ENCODE peak calls at places on chromosomes 11 and 22, in nine cellular contexts. A is fibroblast of mammary gland, F is lower lobe of right lung, U is SK-N-SH, R is AG04450, M is gastrocnemius medialis, S is fibroblast of lung, J is IMR-90, I is spleen. Y is an unnamed sample.

GRCh38 chr22:40210814-40211213 is 33.1 kb downstream of the TNRC6B start:
- DNase-seq in A (no peak), F (no peak), S (no peak), R (no peak), J (no peak), U (no peak), I (no peak), M (no peak), Y (no peak)

GRCh38 chr11:93244018-93244417 is 46.2 kb upstream of the SLC36A4 start:
- DNase-seq in J (no peak), M (no peak), S (no peak), A (no peak), F (no peak), I (no peak), R (no peak), U (no peak), Y (no peak)

GRCh38 chr22:27435839-27436581 is 365.5 kb downstream of the MN1 start:
- DNase-seq in A (peak; percentile 64), M (no peak), R (peak; percentile 36), F (no peak), S (peak; percentile 84), J (peak; percentile 65), I (no peak), U (peak; percentile 78), Y (peak; percentile 40)

GRCh38 chr22:49321477-49322055 is 506.1 kb downstream of the BRD1 start:
- DNase-seq in S (no peak), M (no peak), R (no peak), J (no peak), I (peak; percentile 54), A (no peak), U (peak; percentile 39), F (peak; percentile 37), Y (no peak)

GRCh38 chr22:22945195-22945594 is 57.6 kb downstream of the IGLL5 start:
- DNase-seq in A (no peak), R (no peak), F (no peak), U (no peak), S (no peak), J (no peak), I (no peak), M (no peak), Y (no peak)

GRCh38 chr11:19660076-19660475 is 52.6 kb upstream of the NAV2 start:
- DNase-seq in S (peak; percentile 81), F (no peak), A (peak; percentile 83), J (peak; percentile 85), U (no peak), I (no peak), R (no peak), M (peak; percentile 62), Y (no peak)

GRCh38 chr11:83278351-83278750 is 7.8 kb downstream of the CCDC90B start:
- DNase-seq in R (no peak), M (no peak), F (no peak), S (peak; percentile 78), J (peak; percentile 65), U (no peak), I (no peak), A (peak; percentile 28), Y (no peak)

GRCh38 chr11:128324531-128325141 is 262.7 kb downstream of the ETS1 start:
- DNase-seq in F (no peak), S (no peak), R (no peak), I (peak; percentile 80), U (no peak), A (no peak), M (peak; percentile 20), J (no peak), Y (no peak)

GRCh38 chr11:113862430-113862829 is 12.9 kb downstream of the USP28 start:
- DNase-seq in S (peak; percentile 59), J (peak; percentile 71), R (no peak), I (no peak), A (peak; percentile 34), M (no peak), U (no peak), F (no peak), Y (no peak)

GRCh38 chr11:126862664-126863247 is 137.8 kb downstream of the KIRREL3 start:
- DNase-seq in A (no peak), J (no peak), S (peak; percentile 15), M (no peak), U (no peak), R (no peak), I (no peak), F (no peak), Y (no peak)

DNA sequence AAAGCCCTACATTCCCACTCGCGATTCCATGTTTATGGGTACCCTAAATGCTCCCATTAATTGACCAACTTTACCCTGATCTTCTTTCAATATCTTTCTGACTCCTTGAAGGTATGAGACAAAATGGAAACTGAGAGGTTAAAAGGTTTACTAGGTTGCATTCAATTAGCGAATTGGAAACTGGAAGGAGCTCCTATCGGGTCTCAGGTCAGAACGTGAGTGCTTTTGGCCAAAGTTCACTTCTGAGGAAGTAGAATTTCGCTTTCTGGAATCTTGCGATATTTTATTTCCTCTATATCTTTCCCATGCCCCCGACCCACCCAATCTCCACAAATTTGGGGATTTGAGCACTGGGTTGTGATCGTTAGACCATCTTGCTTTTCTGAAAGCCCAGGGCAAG is 2.6 kb downstream of the EHF start:
- DNase-seq in J (no peak), A (no peak), F (no peak), R (no peak), U (no peak), I (no peak), S (no peak), M (no peak), Y (no peak)
- H3K4me3 ChIP-seq in J (no peak overlapping the region), A (no peak overlapping the region), F (peak overlapping the region; percentile 42), R (no peak overlapping the region), U (no peak overlapping the region), I (no peak overlapping the region), S (no peak overlapping the region), M (no peak overlapping the region), Y (no peak overlapping the region)

DNA sequence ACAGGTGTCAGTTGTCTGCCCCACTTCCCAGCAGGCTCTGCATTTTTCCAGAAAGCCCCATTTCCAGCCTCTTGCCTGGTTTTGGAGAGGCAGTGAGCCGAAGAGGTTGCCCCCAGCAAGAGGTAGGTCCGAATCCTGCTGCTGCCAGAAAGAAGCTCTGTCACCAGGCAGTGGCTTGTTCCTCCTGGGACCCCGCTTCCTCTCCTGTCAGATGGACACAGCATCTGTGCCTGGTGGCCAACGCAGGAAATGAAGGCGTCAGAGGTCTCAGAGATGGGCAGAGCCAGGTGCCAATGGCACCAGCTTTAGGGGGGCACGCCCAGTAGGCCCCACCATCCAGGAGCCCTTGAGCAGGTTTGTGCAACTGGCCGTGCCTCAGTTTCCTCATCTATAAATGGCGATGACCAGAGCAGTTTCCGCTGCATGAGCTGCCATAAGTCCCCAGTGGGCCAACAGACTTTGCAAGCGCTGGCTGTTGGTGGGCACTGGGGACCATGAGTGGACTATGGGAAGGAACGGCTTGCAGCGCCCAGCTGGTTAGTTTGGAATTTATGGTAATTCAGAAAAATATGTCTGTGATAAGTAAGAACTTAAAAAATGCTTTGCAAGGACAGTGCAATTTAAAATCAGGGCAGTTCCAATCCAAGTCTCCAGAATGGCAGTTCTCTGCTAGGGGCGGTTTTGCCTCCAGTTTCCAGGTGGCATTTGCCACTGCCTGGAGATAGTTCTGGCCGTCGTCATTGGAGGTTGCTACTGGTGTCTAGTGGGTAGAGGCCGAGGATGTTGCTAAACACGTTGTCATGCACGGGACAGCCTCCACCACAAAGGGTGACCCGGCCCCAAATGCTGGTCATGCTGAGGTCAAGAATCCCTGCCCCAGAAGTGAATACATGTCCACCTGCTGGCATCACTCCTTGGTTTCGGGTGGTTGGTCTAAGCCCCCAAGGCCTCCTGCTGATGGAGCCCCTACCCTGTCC is 2.3 kb upstream of the OSBPL5 start:
- DNase-seq in M (no peak), A (no peak), R (no peak), J (no peak), I (peak; percentile 52), U (no peak), F (peak; percentile 24), S (no peak), Y (no peak)
- TF ChIP-seq CTCF in M (no peak), A (no peak), R (no peak), J (no peak), I (no peak), U (no peak), F (no peak), S (no peak), Y (no peak)

GRCh38 chr22:43437871-43438475 is 26.2 kb downstream of the MPPED1 start:
- DNase-seq in M (no peak), A (no peak), S (no peak), R (no peak), U (no peak), J (no peak), I (peak; percentile 67), F (no peak), Y (no peak)

GRCh38 chr22:43434601-43435311 is 22.9 kb downstream of the MPPED1 start:
- DNase-seq in A (no peak), R (no peak), J (no peak), I (peak; percentile 39), M (no peak), F (no peak), U (no peak), S (no peak), Y (no peak)

GRCh38 chr22:43438666-43439347 is 27.0 kb downstream of the MPPED1 start:
- DNase-seq in I (peak; percentile 25), M (no peak), F (no peak), J (no peak), R (no peak), S (no peak), U (no peak), A (no peak), Y (no peak)

GRCh38 chr22:43435851-43436535 is 24.2 kb downstream of the MPPED1 start:
- DNase-seq in S (no peak), U (no peak), I (peak; percentile 25), A (no peak), J (no peak), F (no peak), R (no peak), M (no peak), Y (no peak)

GRCh38 chr22:43436536-43437267 is 24.9 kb downstream of the MPPED1 start:
- DNase-seq in A (no peak), I (peak; percentile 44), F (no peak), U (no peak), R (no peak), M (no peak), S (no peak), J (no peak), Y (no peak)
- H3K4me3 ChIP-seq in A (no peak overlapping the region), I (no peak overlapping the region), F (no peak overlapping the region), U (no peak overlapping the region), R (no peak overlapping the region), M (no peak overlapping the region), S (no peak overlapping the region), J (no peak overlapping the region), Y (no peak overlapping the region)

GRCh38 chr22:30923168-30923900 is 45.2 kb downstream of the MORC2 start:
- DNase-seq in I (no peak), U (no peak), S (no peak), F (no peak), A (no peak), R (no peak), J (no peak), M (no peak), Y (no peak)
- TF ChIP-seq CTCF in I (no peak), U (no peak), S (no peak), F (no peak), A (no peak), R (no peak), J (no peak), M (no peak), Y (no peak)

Y was measured in HFF-Myc.